ENCODE peak calls at places on chromosome 19, in eight cellular contexts. G, K, A, Q, T, R, Y and L are unnamed samples.

GRCh38 chr19:36032251-36033104 is at the start of gene CLIP3:
- DNase-seq in G (no peak), K (peak; percentile 69), A (no peak), Q (no peak), T (no peak), R (peak; percentile 83), Y (peak; percentile 34), L (no peak)

GRCh38 chr19:29964171-29964570 is 22.1 kb downstream of the URI1 start:
- DNase-seq in G (no peak), K (no peak), A (no peak), Q (no peak), T (no peak), R (no peak), Y (no peak), L (no peak)

GRCh38 chr19:16371540-16371986 is 46.9 kb downstream of the KLF2 start:
- DNase-seq in G (peak; percentile 84), K (peak; percentile 55), A (peak; percentile 89), Q (no peak), T (no peak), R (no peak), Y (no peak), L (no peak)

GRCh38 chr19:33064117-33064777 is 441 bp downstream of the RHPN2 start:
- DNase-seq in G (peak; percentile 83), K (no peak), A (no peak), Q (no peak), T (peak; percentile 33), R (peak; percentile 75), Y (no peak), L (peak; percentile 85)

GRCh38 chr19:1307320-1307719 is 21.6 kb downstream of the EFNA2 start:
- DNase-seq in G (no peak), K (no peak), A (no peak), Q (no peak), T (no peak), R (no peak), Y (no peak), L (no peak)

GRCh38 chr19:36894849-36895383 is 21.2 kb downstream of the ZNF829 start:
- DNase-seq in G (no peak), K (no peak), A (no peak), Q (no peak), T (no peak), R (no peak), Y (no peak), L (no peak)

GRCh38 chr19:7917292-7918061 is 2.7 kb upstream of the SNAPC2 start:
- DNase-seq in G (peak; percentile 80), K (no peak), A (no peak), Q (no peak), T (peak; percentile 57), R (peak; percentile 71), Y (no peak), L (peak; percentile 79)

GRCh38 chr19:21020298-21021227 is at the start of gene ZNF430:
- DNase-seq in G (peak; percentile 94), K (peak; percentile 92), A (peak; percentile 97), Q (peak; percentile 96), T (no peak), R (peak; percentile 97), Y (peak; percentile 99), L (peak; percentile 97)

GRCh38 chr19:10776900-10777650 is 58.9 kb downstream of the TMED1 start:
- DNase-seq in G (no peak), K (no peak), A (no peak), Q (no peak), T (no peak), R (no peak), Y (no peak), L (no peak)

GRCh38 chr19:28705008-28705407 is 507.9 kb downstream of the UQCRFS1 start:
- DNase-seq in G (no peak), K (no peak), A (no peak), Q (no peak), T (no peak), R (no peak), Y (no peak), L (no peak)

GRCh38 chr19:30355586-30355985 is 16.6 kb upstream of the ZNF536 start:
- DNase-seq in G (no peak), K (no peak), A (no peak), Q (no peak), T (no peak), R (no peak), Y (no peak), L (no peak)

GRCh38 chr19:44587863-44588752 is 25.3 kb upstream of the IGSF23 start:
- DNase-seq in G (no peak), K (no peak), A (no peak), Q (no peak), T (no peak), R (no peak), Y (no peak), L (no peak)

GRCh38 chr19:15769586-15769985 is 17.9 kb upstream of the OR10H5 start:
- DNase-seq in G (no peak), K (no peak), A (peak; percentile 49), Q (no peak), T (no peak), R (no peak), Y (no peak), L (no peak)

GRCh38 chr19:55376381-55376933 is at the start of gene TMEM190:
- DNase-seq in G (no peak), K (no peak), A (no peak), Q (no peak), T (no peak), R (peak; percentile 71), Y (no peak), L (peak; percentile 55)

GRCh38 chr19:51727349-51727880 is 3.6 kb upstream of the HAS1 start:
- DNase-seq in G (no peak), K (no peak), A (no peak), Q (no peak), T (no peak), R (no peak), Y (no peak), L (no peak)

GRCh38 chr19:41928754-41929535 is 696 bp upstream of the ERFL start:
- DNase-seq in G (no peak), K (no peak), A (peak; percentile 65), Q (no peak), T (no peak), R (no peak), Y (no peak), L (no peak)

GRCh38 chr19:41928221-41928683 is at the start of gene ERFL:
- DNase-seq in G (no peak), K (no peak), A (peak; percentile 78), Q (no peak), T (peak; percentile 41), R (no peak), Y (no peak), L (no peak)

GRCh38 chr19:41930322-41930722 is 2.1 kb upstream of the ERFL start:
- DNase-seq in G (no peak), K (no peak), A (no peak), Q (no peak), T (no peak), R (no peak), Y (no peak), L (no peak)

GRCh38 chr19:41930926-41931592 is 2.8 kb upstream of the ERFL start:
- DNase-seq in G (no peak), K (no peak), A (no peak), Q (no peak), T (no peak), R (peak; percentile 84), Y (no peak), L (no peak)

GRCh38 chr19:41929536-41930071 is 1.4 kb upstream of the ERFL start:
- DNase-seq in G (no peak), K (no peak), A (no peak), Q (no peak), T (no peak), R (no peak), Y (no peak), L (no peak)
- H3K4me1 ChIP-seq in G (peaks cover 12% of the 10 kb centered on the region), K (peaks cover 24% of the 10 kb centered on the region), A (peaks cover 45% of the 10 kb centered on the region), Q (peaks cover 12% of the 10 kb centered on the region), T (no peaks in the 10 kb centered on the region), R (peaks cover 5% of the 10 kb centered on the region), Y (no peaks in the 10 kb centered on the region), L (peaks cover 24% of the 10 kb centered on the region)

DNA sequence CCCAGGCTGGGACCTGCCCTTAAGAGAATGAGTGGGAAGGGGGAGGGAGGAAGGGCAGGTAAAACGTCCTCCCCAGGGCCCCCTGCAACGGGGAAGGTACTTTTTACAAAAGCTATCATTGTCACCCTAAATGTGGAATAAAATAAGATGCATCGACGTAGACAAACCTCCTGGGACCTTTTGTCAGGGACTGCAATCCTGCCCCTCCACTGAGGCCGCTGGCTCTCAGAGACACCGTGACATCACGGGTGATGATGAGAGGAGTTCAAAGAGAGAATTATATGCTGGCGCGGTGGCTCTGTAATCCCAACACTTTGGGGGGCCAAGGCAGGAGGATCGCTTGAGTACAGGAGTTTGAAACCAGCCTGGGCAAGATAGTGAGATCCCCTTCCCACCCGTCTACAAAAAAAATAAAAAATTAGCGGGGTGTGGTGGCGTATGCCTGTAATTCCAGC is 1.8 kb upstream of the MYBPC2 start:
- DNase-seq in G (no peak), K (no peak), A (no peak), Q (no peak), T (no peak), R (no peak), Y (no peak), L (no peak)
- H3K4me1 ChIP-seq in G (peaks cover 14% of the 10 kb centered on the region), K (peaks cover 27% of the 10 kb centered on the region), A (peaks cover 15% of the 10 kb centered on the region), Q (peaks cover 13% of the 10 kb centered on the region), T (peaks cover 8% of the 10 kb centered on the region), R (peaks cover 3% of the 10 kb centered on the region), Y (no peaks in the 10 kb centered on the region), L (peaks cover 11% of the 10 kb centered on the region)

DNA sequence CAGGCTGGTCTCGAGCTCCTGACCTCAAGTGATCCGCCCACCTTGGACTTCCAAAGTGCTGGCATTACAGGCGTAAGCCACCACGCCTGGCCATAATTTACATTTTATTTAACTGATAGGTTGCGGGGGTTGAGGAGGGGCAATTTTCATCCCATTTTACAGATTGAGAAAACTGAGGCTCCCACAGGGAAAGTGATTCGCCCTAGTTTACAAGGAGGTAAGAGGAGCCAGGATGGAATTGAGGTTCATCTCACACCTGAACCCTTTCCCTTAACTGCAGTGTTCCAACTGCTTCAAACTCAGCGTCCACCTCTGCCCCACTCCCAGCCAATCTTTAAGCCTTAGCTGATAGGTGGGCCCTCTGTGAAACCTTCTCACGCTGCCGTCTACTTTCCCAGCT is 4.0 kb upstream of the NAPA start:
- DNase-seq in G (no peak), K (no peak), A (no peak), Q (no peak), T (no peak), R (no peak), Y (no peak), L (no peak)
- H3K4me1 ChIP-seq in G (peaks cover 24% of the 10 kb centered on the region), K (peaks cover 48% of the 10 kb centered on the region), A (peaks cover 43% of the 10 kb centered on the region), Q (peaks cover 10% of the 10 kb centered on the region), T (peaks cover 8% of the 10 kb centered on the region), R (no peaks in the 10 kb centered on the region), Y (no peaks in the 10 kb centered on the region), L (peaks cover 3% of the 10 kb centered on the region)

DNA sequence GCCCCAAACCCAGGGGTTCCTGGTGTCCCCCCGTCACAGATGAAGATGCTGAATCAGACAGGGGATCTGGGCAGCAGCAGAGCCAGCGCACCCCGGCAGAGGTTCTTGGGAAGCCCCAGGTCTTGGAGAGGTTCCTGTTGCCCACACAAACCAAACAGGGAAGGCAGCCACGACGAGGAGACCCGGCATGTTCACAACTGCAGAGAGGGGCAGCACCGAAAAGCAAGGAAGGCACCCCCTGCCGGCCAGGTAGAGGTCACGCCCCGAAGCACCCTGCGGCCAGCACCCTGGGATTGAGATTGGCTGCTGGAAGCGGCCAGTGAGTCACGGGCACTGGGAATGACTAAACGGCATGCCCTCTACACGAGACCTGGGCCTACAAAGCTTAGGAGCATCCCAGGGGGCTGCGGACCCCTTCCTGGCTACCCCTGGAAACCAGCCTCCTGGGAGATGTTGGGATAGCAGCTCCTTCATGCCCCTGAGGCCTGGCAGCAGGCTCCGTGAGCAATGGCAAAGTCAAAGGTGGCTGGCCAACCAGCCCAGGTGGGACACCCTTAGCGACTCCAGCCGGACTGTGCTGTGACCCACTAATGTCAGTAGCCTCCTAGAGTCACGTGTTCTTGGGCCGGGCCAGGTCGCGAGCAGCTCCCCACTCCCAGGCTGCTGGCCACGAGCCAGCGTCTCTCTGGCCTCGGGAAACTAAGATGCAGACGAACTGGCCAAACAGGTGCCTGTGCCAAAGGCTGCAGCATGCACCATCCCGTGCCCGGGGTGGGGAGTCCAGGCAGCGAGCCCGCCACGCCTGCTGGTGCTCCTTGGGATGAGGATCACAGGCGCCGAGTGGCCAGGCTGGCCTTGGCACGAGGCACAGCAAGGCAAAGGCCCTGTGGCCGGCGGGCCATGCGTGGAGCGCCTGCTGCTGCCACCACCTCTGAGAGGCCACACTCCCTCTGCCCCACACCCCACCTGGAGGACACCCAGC is 43.2 kb downstream of the MLLT1 start:
- DNase-seq in G (peak; percentile 96), K (peak; percentile 29), A (no peak), Q (no peak), T (no peak), R (no peak), Y (no peak), L (peak; percentile 15)
- H3K4me1 ChIP-seq in G (peaks cover 90% of the 10 kb centered on the region), K (peaks cover 100% of the 10 kb centered on the region), A (no peaks in the 10 kb centered on the region), Q (peaks cover 67% of the 10 kb centered on the region), T (no peaks in the 10 kb centered on the region), R (no peaks in the 10 kb centered on the region), Y (no peaks in the 10 kb centered on the region), L (no peaks in the 10 kb centered on the region)